ENCODE peak calls at places on chromosomes 2 and 18, in seven cellular contexts. X is HTR-8/SVneo; J is A549; P is stimulated activated CD4-positive, alpha-beta T cell treated with anti-CD3 and anti-CD28 coated beads, Interleukin-2, amount 100 ng/mL, for 48 hours; Z is AG09309; I is tibial nerve; B is germinal center. V is an unnamed sample.

GRCh38 chr2:110878150-110878549 is 145.8 kb downstream of the ACOXL start:
- DNase-seq in X (no peak), J (no peak), P (no peak), Z (no peak), I (no peak), B (no peak), V (no peak)

GRCh38 chr18:56702946-56703345 is 51.8 kb downstream of the WDR7 start:
- DNase-seq in X (peak; percentile 9), J (peak; percentile 3), P (peak; percentile 21), Z (no peak), I (peak; percentile 70), B (peak; percentile 10), V (peak; percentile 18)

GRCh38 chr2:24617431-24617830 is 126.4 kb downstream of the NCOA1 start:
- DNase-seq in X (no peak), J (no peak), P (no peak), Z (no peak), I (no peak), B (no peak), V (no peak)

GRCh38 chr2:174340400-174341300 is 5.9 kb downstream of the SP9 start:
- DNase-seq in X (no peak), J (no peak), P (no peak), Z (no peak), I (no peak), B (no peak), V (no peak)

GRCh38 chr2:26816893-26817292 is 31.0 kb downstream of the CENPA start:
- DNase-seq in X (no peak), J (no peak), P (no peak), Z (no peak), I (no peak), B (no peak), V (no peak)

GRCh38 chr2:216720722-216721121 is 25.4 kb upstream of the IGFBP5 start:
- DNase-seq in X (no peak), J (no peak), P (no peak), Z (no peak), I (no peak), B (no peak), V (no peak)

GRCh38 chr2:70450641-70451250 is 102.9 kb downstream of the TGFA start:
- DNase-seq in X (no peak), J (no peak), P (no peak), Z (no peak), I (no peak), B (no peak), V (no peak)

GRCh38 chr2:173924285-173924684 is 40.9 kb downstream of the SP3 start:
- DNase-seq in X (no peak), J (no peak), P (no peak), Z (no peak), I (no peak), B (no peak), V (no peak)

GRCh38 chr2:239292531-239292930 is 108.3 kb downstream of the HDAC4 start:
- DNase-seq in X (no peak), J (no peak), P (no peak), Z (no peak), I (no peak), B (no peak), V (no peak)

GRCh38 chr2:25977768-25978167 is 4.5 kb downstream of the KIF3C start:
- DNase-seq in X (no peak), J (peak; percentile 74), P (no peak), Z (no peak), I (no peak), B (no peak), V (no peak)

GRCh38 chr2:174259981-174260380 is 11.6 kb upstream of the OLA1 start:
- DNase-seq in X (peak; percentile 39), J (no peak), P (no peak), Z (peak; percentile 81), I (peak; percentile 40), B (no peak), V (peak; percentile 29)

GRCh38 chr2:168583710-168584521 is 127.8 kb downstream of the CERS6 start:
- DNase-seq in X (no peak), J (no peak), P (no peak), Z (peak; percentile 59), I (peak; percentile 25), B (no peak), V (peak; percentile 26)

GRCh38 chr2:232431705-232432590 is 24.0 kb upstream of the ALPI start:
- DNase-seq in X (no peak), J (no peak), P (no peak), Z (no peak), I (no peak), B (no peak), V (no peak)

GRCh38 chr18:56021136-56021813 is 433.3 kb upstream of the TCF4 start:
- DNase-seq in X (no peak), J (no peak), P (no peak), Z (no peak), I (no peak), B (no peak), V (no peak)

GRCh38 chr18:11872479-11873136 is 21.4 kb downstream of the CHMP1B start:
- DNase-seq in X (peak; percentile 40), J (peak; percentile 41), P (no peak), Z (no peak), I (no peak), B (no peak), V (peak; percentile 32)

GRCh38 chr2:101432411-101433181 is 42.3 kb downstream of the RFX8 start:
- DNase-seq in X (no peak), J (no peak), P (no peak), Z (no peak), I (no peak), B (no peak), V (no peak)

GRCh38 chr18:24958001-24958400 is 394.0 kb downstream of the ZNF521 start:
- DNase-seq in X (no peak), J (no peak), P (no peak), Z (no peak), I (no peak), B (no peak), V (no peak)

GRCh38 chr2:10142640-10142965 is 20.1 kb downstream of the RRM2 start:
- DNase-seq in X (no peak), J (no peak), P (no peak), Z (no peak), I (no peak), B (no peak), V (no peak)

GRCh38 chr2:70935468-70936164 is at the start of gene ATP6V1B1:
- DNase-seq in X (no peak), J (no peak), P (no peak), Z (no peak), I (no peak), B (no peak), V (no peak)

GRCh38 chr18:33821503-33821902 is 243.5 kb downstream of the ASXL3 start:
- DNase-seq in X (no peak), J (no peak), P (no peak), Z (no peak), I (no peak), B (no peak), V (no peak)

GRCh38 chr2:119553687-119554344 is 9.6 kb downstream of the CFAP221 start:
- DNase-seq in X (no peak), J (no peak), P (no peak), Z (no peak), I (no peak), B (no peak), V (no peak)

GRCh38 chr2:207258191-207258991 is 92.6 kb upstream of the KLF7 start:
- DNase-seq in X (peak; percentile 70), J (peak; percentile 66), P (no peak), Z (peak; percentile 99), I (peak; percentile 17), B (no peak), V (peak; percentile 25)

GRCh38 chr2:158184556-158185343 is 83.1 kb downstream of the UPP2 start:
- DNase-seq in X (no peak), J (no peak), P (no peak), Z (no peak), I (no peak), B (no peak), V (no peak)

GRCh38 chr2:60073201-60073600 is 480.3 kb downstream of the BCL11A start:
- DNase-seq in X (no peak), J (no peak), P (no peak), Z (no peak), I (no peak), B (no peak), V (no peak)

GRCh38 chr2:241802421-241802749 is 6.6 kb upstream of the NEU4 start:
- DNase-seq in X (no peak), J (no peak), P (no peak), Z (no peak), I (no peak), B (no peak), V (no peak)

GRCh38 chr2:6369266-6369665 is 496.4 kb downstream of the CMPK2 start:
- DNase-seq in X (no peak), J (no peak), P (no peak), Z (no peak), I (no peak), B (no peak), V (no peak)

GRCh38 chr2:10231551-10232085 is 71.1 kb upstream of the HPCAL1 start:
- DNase-seq in X (no peak), J (no peak), P (no peak), Z (no peak), I (no peak), B (no peak), V (no peak)

GRCh38 chr2:57890462-57890861 is 156.1 kb upstream of the VRK2 start:
- DNase-seq in X (no peak), J (no peak), P (no peak), Z (peak; percentile 35), I (no peak), B (no peak), V (no peak)

GRCh38 chr2:128374001-128374710 is 55.5 kb upstream of the HS6ST1 start:
- DNase-seq in X (peak; percentile 75), J (no peak), P (no peak), Z (peak; percentile 66), I (no peak), B (no peak), V (no peak)

GRCh38 chr2:198220727-198221337 is 416.4 kb downstream of the PLCL1 start:
- DNase-seq in X (no peak), J (no peak), P (no peak), Z (no peak), I (no peak), B (no peak), V (no peak)

GRCh38 chr2:174335605-174336402 is 1.1 kb downstream of the SP9 start:
- DNase-seq in X (peak; percentile 34), J (no peak), P (no peak), Z (no peak), I (no peak), B (peak; percentile 27), V (no peak)

GRCh38 chr2:75516378-75517122 is 44.2 kb downstream of the EVA1A start:
- DNase-seq in X (no peak), J (no peak), P (no peak), Z (no peak), I (no peak), B (no peak), V (peak; percentile 73)

GRCh38 chr2:161373939-161374338 is 42.2 kb upstream of the TBR1 start:
- DNase-seq in X (no peak), J (no peak), P (no peak), Z (peak; percentile 5), I (no peak), B (no peak), V (no peak)

GRCh38 chr18:66497351-66497750 is 106.5 kb downstream of the CDH19 start:
- DNase-seq in X (no peak), J (no peak), P (no peak), Z (no peak), I (no peak), B (no peak), V (no peak)

GRCh38 chr2:105143467-105144127 is 97.9 kb upstream of the GPR45 start:
- DNase-seq in X (peak; percentile 52), J (no peak), P (peak; percentile 24), Z (no peak), I (no peak), B (peak; percentile 28), V (no peak)

GRCh38 chr2:33607137-33607781 is 8.2 kb upstream of the FAM98A start:
- DNase-seq in X (no peak), J (no peak), P (no peak), Z (no peak), I (no peak), B (no peak), V (no peak)

GRCh38 chr18:5992381-5992780 is 97.1 kb upstream of the TMEM200C start:
- DNase-seq in X (no peak), J (no peak), P (no peak), Z (no peak), I (no peak), B (no peak), V (no peak)

GRCh38 chr2:42902939-42903709 is 110.7 kb upstream of the HAAO start:
- DNase-seq in X (no peak), J (no peak), P (no peak), Z (no peak), I (no peak), B (no peak), V (no peak)